ENCODE peak calls at places on chromosomes 11 and 22, in seven cellular contexts. T is stimulated activated CD4-positive, alpha-beta T cell treated with anti-CD3 and anti-CD28 coated beads, Interleukin-4, amount 100 ng/mL, for 48 hours; H is WERI-Rb-1; C is AG04450; N is T-helper 17 cell; Q is lower leg skin; F is ELR. X is an unnamed sample.

GRCh38 chr22:49090061-49090852 is 737.4 kb downstream of the BRD1 start:
- DNase-seq in T (no peak), F (no peak), N (no peak), C (no peak), Q (no peak), H (no peak), X (no peak)

GRCh38 chr11:44879432-44879831 is 71.3 kb downstream of the TP53I11 start:
- DNase-seq in Q (no peak), C (no peak), N (no peak), H (no peak), T (no peak), F (no peak), X (no peak)

GRCh38 chr11:119282495-119282894 is 34.4 kb downstream of the MCAM start:
- DNase-seq in N (no peak), H (no peak), C (no peak), T (no peak), Q (no peak), F (no peak), X (no peak)

GRCh38 chr11:118622376-118623290 is 15.2 kb downstream of the PHLDB1 start:
- DNase-seq in F (peak), H (no peak), N (no peak), T (no peak), Q (peak), C (no peak), X (no peak)

GRCh38 chr11:98566978-98567377 is 453.8 kb upstream of the CNTN5 start:
- DNase-seq in C (no peak), H (no peak), N (no peak), T (no peak), F (no peak), Q (no peak), X (no peak)

GRCh38 chr11:113876074-113876797 is 864 bp upstream of the USP28 start:
- DNase-seq in T (no peak), C (no peak), N (no peak), F (no peak), H (peak), Q (no peak), X (no peak)

GRCh38 chr11:33000181-33000580 is 15.5 kb upstream of the DEPDC7 start:
- DNase-seq in N (no peak), F (peak), H (no peak), C (peak), Q (no peak), T (no peak), X (no peak)

GRCh38 chr11:67558084-67558772 is 25.4 kb upstream of the GSTP1 start:
- DNase-seq in N (no peak), Q (no peak), C (no peak), T (no peak), F (no peak), H (no peak), X (no peak)

GRCh38 chr11:11227686-11228085 is 125.4 kb downstream of the CSNK2A3 start:
- DNase-seq in C (no peak), N (no peak), F (no peak), Q (no peak), T (no peak), H (no peak), X (no peak)

GRCh38 chr11:6862961-6863360 is at the start of gene OR10A2:
- DNase-seq in C (no peak), N (no peak), T (no peak), F (no peak), H (no peak), Q (no peak), X (no peak)

GRCh38 chr11:21511835-21512440 is 680.9 kb upstream of the ANO5 start:
- DNase-seq in H (peak), C (no peak), F (peak), N (no peak), T (peak), Q (peak), X (no peak)

GRCh38 chr11:114166389-114166788 is 106.9 kb downstream of the ZBTB16 start:
- DNase-seq in Q (no peak), T (no peak), F (no peak), N (no peak), H (no peak), C (no peak), X (no peak)

GRCh38 chr11:6006846-6007245 is at the start of gene OR56A4:
- DNase-seq in Q (no peak), H (no peak), C (no peak), F (no peak), N (no peak), T (no peak), X (no peak)

GRCh38 chr11:75733346-75734107 is 15.9 kb downstream of the MOGAT2 start:
- DNase-seq in T (no peak), N (no peak), Q (no peak), H (no peak), F (peak), C (no peak), X (no peak)

GRCh38 chr11:8699903-8700302 is 17.3 kb downstream of the RPL27A start:
- DNase-seq in F (peak), N (no peak), H (no peak), T (no peak), C (no peak), Q (no peak), X (no peak)

GRCh38 chr11:44629732-44630345 is 64.4 kb downstream of the CD82 start:
- DNase-seq in H (no peak), T (no peak), Q (no peak), F (no peak), C (no peak), N (no peak), X (no peak)

GRCh38 chr11:102457865-102458264 is 5.3 kb upstream of the TMEM123 start:
- DNase-seq in T (no peak), Q (no peak), N (no peak), H (no peak), F (no peak), C (no peak), X (no peak)